ENCODE peak calls at places on chromosomes 5 and 9, in five cellular contexts. F is Caki2, X is AG04449, E is left ventricle myocardium superior, B is NCI-H1417. U is an unnamed sample.

GRCh38 chr5:56003179-56003578 is 8.4 kb upstream of the IL6ST start:
- DNase-seq in F (peak; percentile 61), X (no peak), E (no peak), B (no peak), U (no peak)

GRCh38 chr5:150766265-150766664 is 7.4 kb upstream of the DCTN4 start:
- DNase-seq in F (no peak), X (no peak), E (no peak), B (no peak), U (no peak)

GRCh38 chr5:33322632-33323031 is 118.1 kb upstream of the TARS1 start:
- DNase-seq in F (no peak), X (no peak), E (no peak), B (no peak), U (no peak)

GRCh38 chr5:104951829-104952228 is 1389.2 kb upstream of the NUDT12 start:
- DNase-seq in F (no peak), X (no peak), E (no peak), B (no peak), U (no peak)

GRCh38 chr9:131358438-131359029 is 35.4 kb upstream of the PRRC2B start:
- DNase-seq in F (no peak), X (no peak), E (no peak), B (no peak), U (no peak)

GRCh38 chr5:81027481-81028058 is 67.4 kb downstream of the RASGRF2 start:
- DNase-seq in F (no peak), X (no peak), E (no peak), B (no peak), U (no peak)

GRCh38 chr5:39080597-39081204 is 6.5 kb upstream of the RICTOR start:
- DNase-seq in F (no peak), X (no peak), E (no peak), B (peak; percentile 52), U (no peak)

GRCh38 chr5:38940230-38940858 is 94.5 kb downstream of the OSMR start:
- DNase-seq in F (no peak), X (no peak), E (no peak), B (no peak), U (no peak)

GRCh38 chr9:130258999-130259398 is 6.6 kb upstream of the HMCN2 start:
- DNase-seq in F (no peak), X (no peak), E (no peak), B (no peak), U (no peak)

GRCh38 chr5:60977956-60978737 is 33.1 kb downstream of the NDUFAF2 start:
- DNase-seq in F (no peak), X (no peak), E (no peak), B (no peak), U (no peak)

GRCh38 chr9:115649991-115650472 is 503.6 kb upstream of the PAPPA start:
- DNase-seq in F (no peak), X (peak; percentile 58), E (peak; percentile 70), B (no peak), U (no peak)

GRCh38 chr5:135356522-135357318 is 42.3 kb downstream of the MACROH2A1 start:
- DNase-seq in F (peak; percentile 16), X (no peak), E (peak; percentile 88), B (no peak), U (no peak)

GRCh38 chr5:68344447-68345111 is 129.0 kb downstream of the PIK3R1 start:
- DNase-seq in F (peak; percentile 76), X (no peak), E (no peak), B (no peak), U (no peak)

GRCh38 chr9:10612649-10613398 is at the start of gene PTPRD:
- DNase-seq in F (peak; percentile 67), X (no peak), E (no peak), B (peak; percentile 85), U (no peak)

GRCh38 chr5:112757468-112758208 is 20.0 kb downstream of the APC start:
- DNase-seq in F (peak; percentile 47), X (no peak), E (no peak), B (peak; percentile 73), U (peak; percentile 44)

GRCh38 chr9:79116709-79117108 is 455.1 kb upstream of the TLE4 start:
- DNase-seq in F (no peak), X (no peak), E (no peak), B (peak; percentile 57), U (no peak)

GRCh38 chr5:87103616-87104287 is 163.9 kb upstream of the RASA1 start:
- DNase-seq in F (no peak), X (no peak), E (no peak), B (no peak), U (no peak)

GRCh38 chr5:125634242-125634835 is 788.9 kb upstream of the GRAMD2B start:
- DNase-seq in F (no peak), X (no peak), E (no peak), B (peak; percentile 82), U (no peak)

GRCh38 chr9:114155967-114156294 is 594 bp downstream of the COL27A1 start:
- DNase-seq in F (no peak), X (no peak), E (peak; percentile 46), B (no peak), U (no peak)

GRCh38 chr9:87109851-87110250 is 162.5 kb upstream of the GAS1 start:
- DNase-seq in F (no peak), X (peak; percentile 81), E (no peak), B (no peak), U (no peak)

GRCh38 chr9:82147798-82148440 is 159.3 kb downstream of the SPATA31D1 start:
- DNase-seq in F (no peak), X (no peak), E (no peak), B (no peak), U (no peak)

GRCh38 chr9:91424403-91425176 is 958 bp upstream of the NFIL3 start:
- DNase-seq in F (peak; percentile 66), X (no peak), E (peak; percentile 90), B (no peak), U (no peak)

GRCh38 chr5:95858023-95858461 is 35.5 kb upstream of the GLRX start:
- DNase-seq in F (no peak), X (peak; percentile 79), E (peak; percentile 52), B (peak; percentile 56), U (no peak)

GRCh38 chr9:5440426-5440825 is 2.7 kb upstream of the PLGRKT start:
- DNase-seq in F (no peak), X (no peak), E (no peak), B (no peak), U (no peak)

GRCh38 chr5:159003045-159004030 is 96.4 kb downstream of the EBF1 start:
- DNase-seq in F (peak; percentile 76), X (peak; percentile 17), E (no peak), B (no peak), U (no peak)

GRCh38 chr5:21882363-21882762 is 970.8 kb downstream of the CDH12 start:
- DNase-seq in F (no peak), X (no peak), E (no peak), B (no peak), U (no peak)

GRCh38 chr9:74821636-74822035 is 66.1 kb downstream of the TRPM6 start:
- DNase-seq in F (no peak), X (no peak), E (no peak), B (no peak), U (no peak)

GRCh38 chr5:126538579-126538978 is 56.4 kb downstream of the ALDH7A1 start:
- DNase-seq in F (no peak), X (no peak), E (no peak), B (no peak), U (no peak)

GRCh38 chr5:126939887-126940286 is 90.5 kb downstream of the MARCHF3 start:
- DNase-seq in F (no peak), X (no peak), E (no peak), B (no peak), U (no peak)

GRCh38 chr9:33924978-33925797 is 108.2 kb downstream of the UBE2R2 start:
- DNase-seq in F (no peak), X (no peak), E (peak; percentile 46), B (peak; percentile 44), U (no peak)

GRCh38 chr9:131525643-131526565 is 5.2 kb downstream of the UCK1 start:
- DNase-seq in F (no peak), X (no peak), E (no peak), B (no peak), U (no peak)

GRCh38 chr5:177498013-177498847 is 826 bp upstream of the PDLIM7 start:
- DNase-seq in F (no peak), X (no peak), E (peak; percentile 71), B (no peak), U (no peak)

GRCh38 chr9:694499-695154 is 146.9 kb upstream of the DMRT1 start:
- DNase-seq in F (no peak), X (peak; percentile 69), E (peak; percentile 62), B (no peak), U (no peak)

GRCh38 chr5:132136906-132137305 is 63.3 kb downstream of the CSF2 start:
- DNase-seq in F (no peak), X (no peak), E (no peak), B (no peak), U (no peak)

GRCh38 chr5:174239718-174240117 is 194.2 kb downstream of the NSG2 start:
- DNase-seq in F (no peak), X (no peak), E (no peak), B (no peak), U (no peak)

GRCh38 chr5:108380531-108381021 is 1.3 kb downstream of the FBXL17 start:
- DNase-seq in F (peak; percentile 30), X (no peak), E (peak; percentile 73), B (peak; percentile 32), U (peak; percentile 53)

GRCh38 chr5:149140197-149141002 is 893 bp upstream of the ABLIM3 start:
- DNase-seq in F (no peak), X (no peak), E (no peak), B (no peak), U (no peak)

U was measured in GM12864.